ENCODE peak calls at places on chromosomes 1 and 21, in four cellular contexts. One of them, this sample, is unnamed.

GRCh38 chr1:150168960-150169565 is 19.3 kb downstream of the PLEKHO1 start:
- DNase-seq in suprapubic skin: peak
- DNase-seq in activated B cell treated with CpG ODN at 0.5 μM for 24 hours: peak
- DNase-seq in brain microvascular endothelial cell: peak
- DNase-seq in this sample: peak

GRCh38 chr1:111621050-111621449 is 1.5 kb downstream of the RAP1A start:
- DNase-seq in suprapubic skin: no peak
- DNase-seq in brain microvascular endothelial cell: no peak
- DNase-seq in activated B cell treated with CpG ODN at 0.5 μM for 24 hours: no peak
- DNase-seq in this sample: no peak

GRCh38 chr21:34602061-34602460 is 12.9 kb downstream of the RCAN1 start:
- DNase-seq in brain microvascular endothelial cell: no peak
- DNase-seq in suprapubic skin: no peak
- DNase-seq in activated B cell treated with CpG ODN at 0.5 μM for 24 hours: no peak
- DNase-seq in this sample: no peak

GRCh38 chr1:17212487-17213121 is 7.7 kb downstream of the PADI1 start:
- DNase-seq in suprapubic skin: no peak
- DNase-seq in activated B cell treated with CpG ODN at 0.5 μM for 24 hours: no peak
- DNase-seq in brain microvascular endothelial cell: peak
- DNase-seq in this sample: no peak

GRCh38 chr1:212457740-212458338 is 25.1 kb downstream of the NENF start:
- DNase-seq in suprapubic skin: no peak
- DNase-seq in activated B cell treated with CpG ODN at 0.5 μM for 24 hours: no peak
- DNase-seq in brain microvascular endothelial cell: peak
- DNase-seq in this sample: peak

GRCh38 chr1:39646232-39647081 is 7.0 kb upstream of the HEYL start:
- DNase-seq in suprapubic skin: no peak
- DNase-seq in brain microvascular endothelial cell: peak
- DNase-seq in activated B cell treated with CpG ODN at 0.5 μM for 24 hours: no peak
- DNase-seq in this sample: peak

GRCh38 chr21:36166705-36167104 is 10.1 kb downstream of the DOP1B start:
- DNase-seq in brain microvascular endothelial cell: no peak
- DNase-seq in suprapubic skin: no peak
- DNase-seq in activated B cell treated with CpG ODN at 0.5 μM for 24 hours: no peak
- DNase-seq in this sample: no peak

GRCh38 chr1:29785554-29785953 is 549.2 kb downstream of the PTPRU start:
- DNase-seq in suprapubic skin: no peak
- DNase-seq in brain microvascular endothelial cell: no peak
- DNase-seq in activated B cell treated with CpG ODN at 0.5 μM for 24 hours: no peak
- DNase-seq in this sample: no peak

GRCh38 chr1:161934278-161934608 is 89.4 kb downstream of the OLFML2B start:
- DNase-seq in activated B cell treated with CpG ODN at 0.5 μM for 24 hours: no peak
- DNase-seq in brain microvascular endothelial cell: no peak
- DNase-seq in suprapubic skin: no peak
- DNase-seq in this sample: no peak

GRCh38 chr21:42056996-42057689 is 14.0 kb upstream of the UMODL1 start:
- DNase-seq in suprapubic skin: no peak
- DNase-seq in activated B cell treated with CpG ODN at 0.5 μM for 24 hours: no peak
- DNase-seq in brain microvascular endothelial cell: peak
- DNase-seq in this sample: no peak

DNA sequence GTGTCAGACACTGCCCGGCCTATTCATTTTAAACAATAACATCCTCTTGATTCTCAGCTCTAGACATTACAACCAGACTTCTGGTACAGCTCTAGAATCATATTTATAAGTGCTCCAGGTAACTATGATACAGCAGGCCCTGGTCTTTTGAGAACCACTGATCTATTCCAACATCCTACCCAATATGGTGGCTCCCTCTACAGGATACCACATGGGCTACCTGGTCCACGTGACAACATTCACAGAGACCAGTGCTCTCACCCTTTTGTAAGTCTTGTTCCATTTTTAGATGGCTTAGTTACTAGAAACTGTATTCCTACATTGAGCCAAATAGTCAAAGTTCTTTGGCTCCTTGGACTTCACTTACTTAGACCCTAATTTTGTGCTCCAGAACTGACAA is 102.9 kb downstream of the PTPN14 start:
- DNase-seq in suprapubic skin: no peak
- DNase-seq in brain microvascular endothelial cell: no peak
- DNase-seq in activated B cell treated with CpG ODN at 0.5 μM for 24 hours: no peak
- DNase-seq in this sample: no peak
- TF ChIP-seq CTCF in suprapubic skin: no peak
- TF ChIP-seq CTCF in brain microvascular endothelial cell: no peak
- TF ChIP-seq CTCF in activated B cell treated with CpG ODN at 0.5 μM for 24 hours: no peak
- TF ChIP-seq CTCF in this sample: no peak

GRCh38 chr1:248622491-248623106 is 12.3 kb downstream of the OR2T11 start:
- DNase-seq in brain microvascular endothelial cell: no peak
- DNase-seq in activated B cell treated with CpG ODN at 0.5 μM for 24 hours: no peak
- DNase-seq in suprapubic skin: no peak
- DNase-seq in this sample: no peak
- TF ChIP-seq CTCF in brain microvascular endothelial cell: no peak
- TF ChIP-seq CTCF in activated B cell treated with CpG ODN at 0.5 μM for 24 hours: no peak
- TF ChIP-seq CTCF in suprapubic skin: peak
- TF ChIP-seq CTCF in this sample: no peak

DNA sequence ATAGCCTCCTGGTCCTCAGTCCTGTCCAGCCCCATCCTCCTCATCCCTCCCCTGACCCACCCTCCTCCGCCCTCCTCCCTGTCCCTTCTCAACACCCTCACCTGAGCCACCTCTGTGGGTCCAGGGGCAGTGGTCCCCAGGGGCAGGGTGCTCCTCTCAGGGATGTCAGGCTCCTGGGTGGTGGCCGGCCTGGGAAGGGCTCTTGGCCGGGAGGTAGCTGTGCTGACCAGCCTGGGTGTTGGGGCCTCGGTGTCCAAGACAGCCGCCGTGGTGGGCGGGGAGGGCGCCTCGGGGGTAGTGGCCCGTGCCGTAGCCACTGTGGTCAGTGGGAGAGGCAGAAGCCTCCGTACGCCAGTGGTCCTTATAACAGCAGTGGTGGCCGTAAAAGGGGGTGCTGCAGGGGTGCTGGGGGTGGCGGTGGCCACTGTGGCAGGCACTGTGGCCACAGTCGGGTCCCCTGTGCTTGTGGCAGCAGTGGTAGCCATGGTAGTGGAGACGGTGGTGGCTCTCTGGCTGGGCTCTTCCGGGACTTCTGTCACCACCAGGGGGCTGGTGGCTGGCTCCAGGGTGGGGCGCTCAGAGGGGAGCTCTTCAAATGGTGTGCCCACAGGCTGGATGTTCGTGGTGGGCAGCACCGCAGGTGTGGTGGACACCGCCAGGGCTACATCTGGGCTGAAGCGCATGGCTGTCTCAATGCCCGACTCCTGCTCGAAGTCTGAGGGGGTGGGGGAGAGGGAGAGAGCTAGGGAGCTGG is 31.9 kb downstream of the SDC3 start:
- DNase-seq in brain microvascular endothelial cell: no peak
- DNase-seq in activated B cell treated with CpG ODN at 0.5 μM for 24 hours: no peak
- DNase-seq in suprapubic skin: no peak
- DNase-seq in this sample: no peak
- TF ChIP-seq CTCF in brain microvascular endothelial cell: peak
- TF ChIP-seq CTCF in activated B cell treated with CpG ODN at 0.5 μM for 24 hours: no peak
- TF ChIP-seq CTCF in suprapubic skin: no peak
- TF ChIP-seq CTCF in this sample: no peak

DNA sequence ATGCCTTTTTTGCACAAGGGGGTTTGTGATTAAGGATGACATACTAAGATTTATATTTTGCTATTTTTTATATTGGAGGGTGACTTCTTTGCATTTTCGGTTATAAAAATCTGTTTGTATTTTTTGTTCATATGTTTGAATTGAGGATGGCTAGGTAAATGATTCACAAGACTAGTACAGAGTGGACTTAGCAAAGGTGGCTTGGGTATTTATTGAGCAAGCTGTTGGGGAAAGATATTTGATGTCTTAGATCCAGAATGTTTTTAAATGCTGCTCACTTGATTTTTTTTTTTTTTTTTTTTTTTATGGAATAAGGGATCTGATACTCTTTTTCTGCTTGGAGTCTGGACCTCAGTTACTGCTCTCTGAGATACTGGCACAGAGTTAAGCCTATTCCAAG is 100.6 kb downstream of the DNM3 start:
- DNase-seq in activated B cell treated with CpG ODN at 0.5 μM for 24 hours: no peak
- DNase-seq in suprapubic skin: no peak
- DNase-seq in brain microvascular endothelial cell: no peak
- DNase-seq in this sample: no peak
- TF ChIP-seq CTCF in activated B cell treated with CpG ODN at 0.5 μM for 24 hours: no peak
- TF ChIP-seq CTCF in suprapubic skin: no peak
- TF ChIP-seq CTCF in brain microvascular endothelial cell: no peak
- TF ChIP-seq CTCF in this sample: no peak

GRCh38 chr1:36344395-36344680 is 20.9 kb upstream of the EVA1B start:
- DNase-seq in suprapubic skin: no peak
- DNase-seq in activated B cell treated with CpG ODN at 0.5 μM for 24 hours: no peak
- DNase-seq in brain microvascular endothelial cell: no peak
- DNase-seq in this sample: no peak
- TF ChIP-seq CTCF in suprapubic skin: no peak
- TF ChIP-seq CTCF in activated B cell treated with CpG ODN at 0.5 μM for 24 hours: no peak
- TF ChIP-seq CTCF in brain microvascular endothelial cell: no peak
- TF ChIP-seq CTCF in this sample: no peak

DNA sequence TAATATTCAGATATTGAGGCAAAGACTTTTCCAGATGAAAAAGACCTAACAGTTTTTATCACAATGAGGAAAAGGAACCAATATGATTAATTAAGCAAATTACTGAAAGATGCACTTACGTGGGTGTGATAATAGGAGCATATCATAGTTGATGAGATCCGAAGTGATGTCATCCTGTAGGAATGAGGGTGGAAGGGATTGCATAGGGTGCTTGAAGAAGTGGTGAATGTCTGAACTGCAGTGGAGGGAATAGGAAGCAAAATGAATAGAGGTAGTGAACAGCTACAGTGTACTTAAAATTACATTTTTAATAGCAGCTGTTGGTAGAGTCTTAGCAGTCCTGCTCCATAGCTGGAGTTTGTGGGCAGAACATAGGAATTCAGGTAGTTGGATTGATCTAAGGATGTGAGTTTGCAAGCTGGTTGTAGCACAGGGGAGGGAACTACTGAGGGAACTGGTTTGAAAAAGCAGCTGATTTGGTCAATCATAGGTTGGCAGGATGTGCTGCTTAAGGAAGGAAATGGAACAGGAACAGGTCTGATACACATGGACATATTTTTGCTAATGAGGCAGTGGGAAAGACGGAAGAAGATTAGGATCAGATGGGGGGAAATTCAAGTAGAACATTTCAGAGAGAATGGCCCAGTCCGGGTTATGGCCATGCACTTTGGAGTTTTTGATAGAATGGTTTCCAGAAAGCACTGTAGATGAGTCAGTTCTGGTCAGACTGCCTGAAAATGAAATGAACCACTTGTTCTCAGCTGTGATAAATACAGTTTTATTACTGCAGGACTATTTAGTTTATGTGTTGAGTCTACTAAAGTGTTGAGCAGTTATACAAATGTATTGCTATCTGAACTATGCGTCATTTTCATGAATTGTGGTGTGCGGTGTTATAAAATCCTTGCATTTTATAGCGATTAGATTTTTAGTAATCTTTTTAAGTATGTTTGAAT is 155.8 kb downstream of the RYR2 start:
- DNase-seq in activated B cell treated with CpG ODN at 0.5 μM for 24 hours: no peak
- DNase-seq in suprapubic skin: no peak
- DNase-seq in brain microvascular endothelial cell: no peak
- DNase-seq in this sample: no peak
- TF ChIP-seq CTCF in activated B cell treated with CpG ODN at 0.5 μM for 24 hours: no peak
- TF ChIP-seq CTCF in suprapubic skin: no peak
- TF ChIP-seq CTCF in brain microvascular endothelial cell: no peak
- TF ChIP-seq CTCF in this sample: no peak

This sample was measured in D721Med.